ENCODE peak calls at places on chromosomes 5 and 9, in four cellular contexts. One of them, this sample, is unnamed.

GRCh38 chr9:75200892-75201470 is 112.7 kb downstream of the OSTF1 start:
- DNase-seq in Karpas-422: peak
- DNase-seq in hepatocyte: peak
- DNase-seq in GM23248: peak
- DNase-seq in this sample: peak

GRCh38 chr5:100535060-100536005 is at the start of gene FAM174A:
- DNase-seq in Karpas-422: peak
- DNase-seq in hepatocyte: peak
- DNase-seq in GM23248: peak
- DNase-seq in this sample: peak

GRCh38 chr5:68441309-68441708 is 225.8 kb downstream of the PIK3R1 start:
- DNase-seq in Karpas-422: no peak
- DNase-seq in hepatocyte: no peak
- DNase-seq in GM23248: no peak
- DNase-seq in this sample: no peak

GRCh38 chr9:88237454-88238280 is 99.4 kb upstream of the SPATA31C2 start:
- DNase-seq in Karpas-422: no peak
- DNase-seq in hepatocyte: no peak
- DNase-seq in GM23248: no peak
- DNase-seq in this sample: no peak

GRCh38 chr9:138025908-138026307 is 148.3 kb downstream of the CACNA1B start:
- DNase-seq in Karpas-422: no peak
- DNase-seq in hepatocyte: no peak
- DNase-seq in GM23248: no peak
- DNase-seq in this sample: no peak

GRCh38 chr5:71830626-71831539 is 111.8 kb downstream of the CARTPT start:
- DNase-seq in Karpas-422: no peak
- DNase-seq in hepatocyte: peak
- DNase-seq in GM23248: peak
- DNase-seq in this sample: no peak

GRCh38 chr5:9363026-9363793 is 182.7 kb downstream of the SEMA5A start:
- DNase-seq in Karpas-422: no peak
- DNase-seq in hepatocyte: no peak
- DNase-seq in GM23248: peak
- DNase-seq in this sample: peak

GRCh38 chr9:90915693-90916092 is 114.1 kb downstream of the SYK start:
- DNase-seq in Karpas-422: peak
- DNase-seq in hepatocyte: peak
- DNase-seq in GM23248: peak
- DNase-seq in this sample: peak

GRCh38 chr9:72772641-72773040 is 180.2 kb downstream of the ALDH1A1 start:
- DNase-seq in Karpas-422: no peak
- DNase-seq in hepatocyte: no peak
- DNase-seq in GM23248: peak
- DNase-seq in this sample: no peak

GRCh38 chr9:87641067-87641466 is 84.9 kb upstream of the CTSL start:
- DNase-seq in Karpas-422: no peak
- DNase-seq in hepatocyte: no peak
- DNase-seq in GM23248: no peak
- DNase-seq in this sample: no peak

GRCh38 chr9:34195143-34195542 is 16.3 kb downstream of the UBAP1 start:
- DNase-seq in Karpas-422: no peak
- DNase-seq in hepatocyte: no peak
- DNase-seq in GM23248: no peak
- DNase-seq in this sample: no peak

GRCh38 chr9:34187891-34188240 is 9.0 kb downstream of the UBAP1 start:
- DNase-seq in Karpas-422: no peak
- DNase-seq in hepatocyte: no peak
- DNase-seq in GM23248: peak
- DNase-seq in this sample: no peak

GRCh38 chr9:34185778-34186551 is 7.1 kb downstream of the UBAP1 start:
- DNase-seq in Karpas-422: no peak
- DNase-seq in hepatocyte: peak
- DNase-seq in GM23248: peak
- DNase-seq in this sample: peak

GRCh38 chr9:34190996-34191892 is 12.4 kb downstream of the UBAP1 start:
- DNase-seq in Karpas-422: no peak
- DNase-seq in hepatocyte: peak
- DNase-seq in GM23248: peak
- DNase-seq in this sample: peak
- H3K4me2 ChIP-seq in Karpas-422: no peak
- H3K4me2 ChIP-seq in hepatocyte: peak
- H3K4me2 ChIP-seq in GM23248: no peak
- H3K4me2 ChIP-seq in this sample: no peak

GRCh38 chr5:174690256-174690655 is 34.1 kb upstream of the MSX2 start:
- DNase-seq in Karpas-422: no peak
- DNase-seq in hepatocyte: peak
- DNase-seq in GM23248: peak
- DNase-seq in this sample: peak

GRCh38 chr5:174693697-174694400 is 30.5 kb upstream of the MSX2 start:
- DNase-seq in Karpas-422: no peak
- DNase-seq in hepatocyte: peak
- DNase-seq in GM23248: no peak
- DNase-seq in this sample: no peak

GRCh38 chr5:174688441-174689354 is 35.7 kb upstream of the MSX2 start:
- DNase-seq in Karpas-422: no peak
- DNase-seq in hepatocyte: no peak
- DNase-seq in GM23248: no peak
- DNase-seq in this sample: peak

GRCh38 chr5:174692982-174693422 is 31.4 kb upstream of the MSX2 start:
- DNase-seq in Karpas-422: no peak
- DNase-seq in hepatocyte: peak
- DNase-seq in GM23248: no peak
- DNase-seq in this sample: peak

GRCh38 chr5:174692381-174692780 is 32.0 kb upstream of the MSX2 start:
- DNase-seq in Karpas-422: no peak
- DNase-seq in hepatocyte: no peak
- DNase-seq in GM23248: no peak
- DNase-seq in this sample: peak
- H3K4me2 ChIP-seq in Karpas-422: no peak
- H3K4me2 ChIP-seq in hepatocyte: peak
- H3K4me2 ChIP-seq in GM23248: peak
- H3K4me2 ChIP-seq in this sample: no peak

DNA sequence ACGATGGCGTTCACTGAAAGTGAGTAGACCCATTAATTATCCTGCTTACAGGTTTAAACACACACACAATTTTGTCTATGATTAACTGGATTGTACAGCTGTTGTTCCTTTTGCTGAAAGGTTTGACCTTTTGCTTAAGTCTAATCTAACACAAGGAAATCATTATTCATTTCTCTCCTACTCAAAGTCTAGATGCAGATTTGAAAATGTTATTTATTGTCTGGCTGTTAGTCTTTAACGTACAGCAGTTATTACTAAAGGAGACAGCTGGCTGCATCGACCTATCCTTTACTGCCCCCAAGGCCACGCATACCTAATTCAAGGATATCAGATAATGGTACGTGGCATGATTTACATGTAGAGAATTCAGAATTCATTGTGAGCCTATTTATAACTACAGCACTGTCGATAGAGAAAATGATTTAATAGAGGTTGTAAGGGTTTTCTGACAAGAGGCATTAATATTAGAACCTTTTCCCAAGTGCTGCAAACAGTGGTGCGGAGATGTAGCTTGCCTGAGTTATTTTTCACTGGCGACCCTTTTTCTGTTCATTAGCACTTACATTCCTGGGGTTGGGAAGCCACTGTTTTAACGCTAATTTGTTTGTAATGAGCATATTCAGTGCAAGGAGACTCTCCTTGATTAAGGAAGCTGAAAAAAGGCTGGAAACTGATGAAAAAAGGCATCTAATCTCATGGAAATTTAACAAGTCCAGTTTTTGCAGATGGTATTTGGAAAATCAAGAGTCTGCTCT is 368.4 kb upstream of the GRAMD2B start:
- DNase-seq in Karpas-422: no peak
- DNase-seq in hepatocyte: no peak
- DNase-seq in GM23248: no peak
- DNase-seq in this sample: peak
- H3K4me2 ChIP-seq in Karpas-422: no peak
- H3K4me2 ChIP-seq in hepatocyte: peak
- H3K4me2 ChIP-seq in GM23248: no peak
- H3K4me2 ChIP-seq in this sample: no peak

GRCh38 chr5:74143724-74144330 is 496.7 kb downstream of the ENC1 start:
- DNase-seq in Karpas-422: no peak
- DNase-seq in hepatocyte: no peak
- DNase-seq in GM23248: no peak
- DNase-seq in this sample: no peak

GRCh38 chr5:74140409-74140808 is 500.1 kb downstream of the ENC1 start:
- DNase-seq in Karpas-422: no peak
- DNase-seq in hepatocyte: no peak
- DNase-seq in GM23248: no peak
- DNase-seq in this sample: no peak

GRCh38 chr5:74139589-74139988 is 500.9 kb downstream of the ENC1 start:
- DNase-seq in Karpas-422: no peak
- DNase-seq in hepatocyte: no peak
- DNase-seq in GM23248: no peak
- DNase-seq in this sample: no peak

GRCh38 chr5:74143151-74143550 is 497.4 kb downstream of the ENC1 start:
- DNase-seq in Karpas-422: no peak
- DNase-seq in hepatocyte: no peak
- DNase-seq in GM23248: no peak
- DNase-seq in this sample: no peak

DNA sequence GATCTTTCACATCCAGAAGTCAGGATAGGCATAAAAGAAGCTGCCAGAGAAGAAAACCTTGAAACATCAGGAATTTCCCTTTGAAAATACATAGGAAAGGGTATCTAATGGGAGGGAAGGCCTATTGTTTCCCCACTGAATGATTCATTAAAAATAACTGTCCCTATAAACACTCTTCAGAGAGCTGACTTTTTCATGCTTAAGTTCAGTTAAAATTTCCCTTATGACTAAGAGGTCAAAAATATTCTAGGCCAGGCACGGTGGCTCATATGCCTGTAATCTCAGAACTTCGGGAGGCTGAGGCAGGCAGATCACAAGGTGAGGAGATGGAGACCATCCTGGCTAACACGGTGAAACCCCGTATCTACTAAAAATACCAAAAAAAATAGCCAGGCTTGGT is 499.5 kb downstream of the ENC1 start:
- DNase-seq in Karpas-422: no peak
- DNase-seq in hepatocyte: no peak
- DNase-seq in GM23248: peak
- DNase-seq in this sample: no peak
- H3K4me2 ChIP-seq in Karpas-422: no peak
- H3K4me2 ChIP-seq in hepatocyte: no peak
- H3K4me2 ChIP-seq in GM23248: no peak
- H3K4me2 ChIP-seq in this sample: no peak

GRCh38 chr5:122863240-122863639 is 17.8 kb downstream of the SNX24 start:
- DNase-seq in Karpas-422: no peak
- DNase-seq in hepatocyte: no peak
- DNase-seq in GM23248: no peak
- DNase-seq in this sample: no peak

GRCh38 chr5:122870219-122870856 is 24.9 kb downstream of the SNX24 start:
- DNase-seq in Karpas-422: no peak
- DNase-seq in hepatocyte: no peak
- DNase-seq in GM23248: peak
- DNase-seq in this sample: no peak

GRCh38 chr5:122864400-122864799 is 19.0 kb downstream of the SNX24 start:
- DNase-seq in Karpas-422: no peak
- DNase-seq in hepatocyte: no peak
- DNase-seq in GM23248: no peak
- DNase-seq in this sample: no peak

GRCh38 chr5:122863721-122864120 is 18.3 kb downstream of the SNX24 start:
- DNase-seq in Karpas-422: no peak
- DNase-seq in hepatocyte: no peak
- DNase-seq in GM23248: no peak
- DNase-seq in this sample: no peak

GRCh38 chr5:122864842-122865241 is 19.4 kb downstream of the SNX24 start:
- DNase-seq in Karpas-422: no peak
- DNase-seq in hepatocyte: no peak
- DNase-seq in GM23248: no peak
- DNase-seq in this sample: no peak
- H3K4me2 ChIP-seq in Karpas-422: no peak
- H3K4me2 ChIP-seq in hepatocyte: no peak
- H3K4me2 ChIP-seq in GM23248: no peak
- H3K4me2 ChIP-seq in this sample: no peak

GRCh38 chr5:93510626-93511420 is 70.2 kb downstream of the NR2F1-AS1 start:
- DNase-seq in Karpas-422: no peak
- DNase-seq in hepatocyte: no peak
- DNase-seq in GM23248: no peak
- DNase-seq in this sample: no peak

GRCh38 chr5:93513298-93513697 is 67.7 kb downstream of the NR2F1-AS1 start:
- DNase-seq in Karpas-422: no peak
- DNase-seq in hepatocyte: no peak
- DNase-seq in GM23248: no peak
- DNase-seq in this sample: no peak

GRCh38 chr5:93517828-93518227 is 63.2 kb downstream of the NR2F1-AS1 start:
- DNase-seq in Karpas-422: no peak
- DNase-seq in hepatocyte: no peak
- DNase-seq in GM23248: no peak
- DNase-seq in this sample: no peak

GRCh38 chr5:93511445-93511844 is 69.6 kb downstream of the NR2F1-AS1 start:
- DNase-seq in Karpas-422: no peak
- DNase-seq in hepatocyte: no peak
- DNase-seq in GM23248: no peak
- DNase-seq in this sample: no peak

GRCh38 chr5:93512799-93513198 is 68.2 kb downstream of the NR2F1-AS1 start:
- DNase-seq in Karpas-422: no peak
- DNase-seq in hepatocyte: no peak
- DNase-seq in GM23248: peak
- DNase-seq in this sample: no peak
- H3K4me2 ChIP-seq in Karpas-422: no peak
- H3K4me2 ChIP-seq in hepatocyte: no peak
- H3K4me2 ChIP-seq in GM23248: peak
- H3K4me2 ChIP-seq in this sample: no peak

This sample was measured in mesendoderm.